ENCODE peak calls at places on chromosomes 16 and 17, in five cellular contexts. I is A549, P is stomach, W is GM12878, Y is ovary. O is an unnamed sample.

GRCh38 chr17:41860254-41860931 is 4.8 kb downstream of the KLHL11 start:
- DNase-seq in Y (no peak), W (no peak), I (no peak), P (no peak), O (no peak)

GRCh38 chr17:27408891-27409290 is 47.4 kb upstream of the KSR1 start:
- DNase-seq in P (peak; percentile 10), Y (no peak), W (no peak), I (peak; percentile 19), O (no peak)

GRCh38 chr16:72935896-72936295 is 112.0 kb downstream of the ZFHX3 start:
- DNase-seq in Y (no peak), P (no peak), W (no peak), I (no peak), O (no peak)

GRCh38 chr17:78808106-78808635 is 26.1 kb upstream of the CYTH1 start:
- DNase-seq in W (no peak), I (no peak), P (no peak), Y (no peak), O (no peak)

GRCh38 chr16:85563515-85564276 is 49.4 kb upstream of the GSE1 start:
- DNase-seq in Y (peak; percentile 72), P (peak; percentile 85), I (peak; percentile 51), W (no peak), O (peak; percentile 72)

GRCh38 chr17:3641014-3641413 is 4.5 kb downstream of the CTNS start:
- DNase-seq in Y (no peak), W (no peak), I (no peak), P (no peak), O (no peak)

GRCh38 chr16:80117731-80118130 is 423.1 kb upstream of the DYNLRB2 start:
- DNase-seq in Y (no peak), P (no peak), I (no peak), W (no peak), O (no peak)

GRCh38 chr17:29376667-29377268 is 13.4 kb upstream of the TAOK1 start:
- DNase-seq in Y (no peak), I (peak; percentile 55), P (no peak), W (no peak), O (no peak)

GRCh38 chr16:60811657-60812056 is 1224.6 kb downstream of the CDH8 start:
- DNase-seq in Y (no peak), W (no peak), I (no peak), P (no peak), O (no peak)

GRCh38 chr16:8583199-8583598 is 7.1 kb downstream of the TMEM114 start:
- DNase-seq in Y (no peak), W (no peak), P (no peak), I (no peak), O (no peak)

GRCh38 chr17:7838291-7839075 is 4.5 kb downstream of the KDM6B start:
- DNase-seq in W (no peak), I (peak; percentile 66), P (no peak), Y (peak; percentile 66), O (peak; percentile 48)

GRCh38 chr16:2817496-2818277 is 650 bp downstream of the PRSS21 start:
- DNase-seq in Y (no peak), P (no peak), I (no peak), W (no peak), O (no peak)

GRCh38 chr16:53080345-53081031 is 25.7 kb downstream of the CHD9 start:
- DNase-seq in P (no peak), I (peak; percentile 92), Y (peak; percentile 75), W (no peak), O (peak; percentile 75)

GRCh38 chr17:21129023-21129681 is 2.4 kb downstream of the DHRS7B start:
- DNase-seq in Y (peak; percentile 30), P (no peak), W (no peak), I (peak; percentile 67), O (peak; percentile 22)

GRCh38 chr16:51392651-51393187 is 241.6 kb upstream of the SALL1 start:
- DNase-seq in W (no peak), I (no peak), Y (peak; percentile 16), P (no peak), O (peak; percentile 20)

GRCh38 chr16:9665851-9666271 is 516.4 kb downstream of the GRIN2A start:
- DNase-seq in I (no peak), W (no peak), P (no peak), Y (no peak), O (no peak)

GRCh38 chr16:4802659-4803287 is 340 bp upstream of the ROGDI start:
- DNase-seq in Y (peak; percentile 91), P (peak; percentile 93), I (peak; percentile 91), W (peak; percentile 47), O (peak; percentile 91)

GRCh38 chr17:83180996-83181481 is 101.6 kb downstream of the METRNL start:
- DNase-seq in P (no peak), Y (no peak), W (no peak), I (peak; percentile 38), O (no peak)

GRCh38 chr16:57998992-57999365 is 1.5 kb downstream of the ZNF319 start:
- DNase-seq in W (no peak), Y (no peak), P (no peak), I (no peak), O (no peak)

GRCh38 chr16:31183432-31184428 is 3.8 kb downstream of the FUS start:
- DNase-seq in Y (no peak), W (no peak), P (no peak), I (no peak), O (no peak)

GRCh38 chr17:76547183-76547641 is 7.4 kb downstream of the PRCD start:
- DNase-seq in Y (peak; percentile 84), W (no peak), P (peak; percentile 51), I (peak; percentile 74), O (peak; percentile 77)

GRCh38 chr17:694239-694638 is 20.4 kb downstream of the VPS53 start:
- DNase-seq in P (no peak), Y (no peak), W (no peak), I (peak; percentile 89), O (no peak)

GRCh38 chr17:7021993-7022778 is 664 bp upstream of the BCL6B start:
- DNase-seq in P (peak; percentile 86), Y (peak; percentile 80), W (no peak), I (peak; percentile 78), O (peak; percentile 75)

GRCh38 chr16:67055712-67056487 is 27.0 kb downstream of the CBFB start:
- DNase-seq in W (no peak), Y (no peak), I (peak; percentile 36), P (no peak), O (no peak)

GRCh38 chr17:39623356-39623950 is 3.3 kb upstream of the PPP1R1B start:
- DNase-seq in W (no peak), P (peak; percentile 93), Y (peak; percentile 77), I (peak; percentile 76), O (peak; percentile 72)

GRCh38 chr17:76797441-76797840 is 59.5 kb downstream of the MFSD11 start:
- DNase-seq in Y (no peak), P (no peak), W (no peak), I (no peak), O (no peak)

GRCh38 chr17:28053725-28054124 is 11.2 kb downstream of the NLK start:
- DNase-seq in P (no peak), I (no peak), Y (no peak), W (no peak), O (no peak)

GRCh38 chr16:27843800-27844199 is 219.7 kb downstream of the GSG1L start:
- DNase-seq in W (no peak), I (no peak), P (no peak), Y (no peak), O (no peak)

GRCh38 chr16:14131774-14132695 is 60.9 kb downstream of the MRTFB start:
- DNase-seq in Y (no peak), W (no peak), I (peak; percentile 16), P (no peak), O (no peak)

GRCh38 chr16:30046178-30046577 is 15.1 kb upstream of the TLCD3B start:
- DNase-seq in W (no peak), P (no peak), I (no peak), Y (no peak), O (no peak)

GRCh38 chr17:31327534-31328526 is 6.4 kb upstream of the EVI2A start:
- DNase-seq in Y (no peak), I (peak; percentile 35), P (no peak), W (no peak), O (no peak)

GRCh38 chr17:76500074-76500744 is 1.0 kb downstream of the RHBDF2 start:
- DNase-seq in Y (no peak), I (no peak), W (no peak), P (no peak), O (no peak)

GRCh38 chr16:1678500-1679098 is 520 bp downstream of the JPT2 start:
- DNase-seq in P (peak; percentile 50), W (no peak), I (peak; percentile 76), Y (peak; percentile 38), O (peak; percentile 31)

GRCh38 chr16:440627-441026 is 15.2 kb downstream of the RAB11FIP3 start:
- DNase-seq in W (no peak), I (no peak), Y (no peak), P (no peak), O (no peak)

GRCh38 chr17:3547628-3548027 is 10.0 kb downstream of the TRPV3 start:
- DNase-seq in Y (no peak), P (no peak), W (no peak), I (no peak), O (no peak)

GRCh38 chr16:79542196-79542859 is 58.2 kb downstream of the MAF start:
- DNase-seq in I (no peak), W (no peak), P (no peak), Y (no peak), O (no peak)

DNA sequence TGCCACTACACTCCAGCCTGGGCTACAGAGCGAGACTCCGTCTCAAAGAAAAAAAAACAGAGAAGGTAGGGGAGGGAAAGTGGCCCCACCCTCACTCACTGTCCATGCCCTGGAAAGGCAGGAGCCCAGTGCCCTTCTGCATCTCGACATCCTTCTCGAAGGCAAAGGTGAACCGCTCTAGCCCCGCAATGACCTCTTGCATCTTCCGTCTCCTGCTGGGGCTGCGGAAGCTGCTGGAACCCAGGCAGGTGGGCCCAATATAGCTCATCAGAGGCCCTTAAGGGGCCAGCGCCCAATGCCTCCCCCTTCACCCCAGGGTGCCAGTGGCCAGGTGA is at the start of gene CPSF4L:
- DNase-seq in W (no peak), Y (no peak), I (no peak), P (no peak), O (no peak)
- H3K27ac ChIP-seq in W (no peak within 1 kb of the TSS), Y (peak within 1 kb of the TSS; percentile 63), I (no peak within 1 kb of the TSS), P (peak within 1 kb of the TSS; percentile 86), O (no peak within 1 kb of the TSS)

GRCh38 chr17:37083461-37083860 is 134.7 kb downstream of the AATF start:
- DNase-seq in W (no peak), I (no peak), P (no peak), Y (no peak), O (no peak)
- TF ChIP-seq POLR2A in W (no peak), I (no peak), P (no peak), Y (no peak), O (no peak)

GRCh38 chr17:45942284-45942683 is 47.9 kb downstream of the MAPT start:
- DNase-seq in W (no peak), I (no peak), Y (peak; percentile 20), P (peak; percentile 36), O (peak; percentile 36)

GRCh38 chr17:45939398-45939797 is 45.0 kb downstream of the MAPT start:
- DNase-seq in W (no peak), Y (no peak), P (no peak), I (no peak), O (no peak)

GRCh38 chr17:45941395-45941794 is 47.0 kb downstream of the MAPT start:
- DNase-seq in W (no peak), I (no peak), P (no peak), Y (no peak), O (no peak)

GRCh38 chr17:45940293-45940692 is 45.9 kb downstream of the MAPT start:
- DNase-seq in Y (no peak), P (no peak), W (no peak), I (no peak), O (no peak)

GRCh38 chr17:45940826-45941225 is 46.5 kb downstream of the MAPT start:
- DNase-seq in I (no peak), Y (no peak), W (no peak), P (peak; percentile 65), O (peak; percentile 23)
- H3K27ac ChIP-seq in I (no peak overlapping the region), Y (no peak overlapping the region), W (no peak overlapping the region), P (no peak overlapping the region), O (no peak overlapping the region)

GRCh38 chr17:64081802-64082799 is 47.8 kb downstream of the ERN1 start:
- DNase-seq in I (peak; percentile 93), P (no peak), Y (no peak), W (peak; percentile 72), O (no peak)
- TF ChIP-seq POLR2A in I (no peak), P (no peak), Y (no peak), W (no peak), O (no peak)

O was measured in uterus.